ENCODE peak calls at places on chromosomes 11 and 22, in four cellular contexts. P, G, M and W are unnamed samples.

GRCh38 chr11:121482231-121483129 is 29.7 kb upstream of the SORL1-AS1 start:
- DNase-seq in G (no peak), P (no peak), M (no peak), W (no peak)

GRCh38 chr11:10392680-10393079 is 62.4 kb upstream of the AMPD3 start:
- DNase-seq in M (no peak), G (no peak), P (no peak), W (no peak)

GRCh38 chr11:119728226-119728626 is 774 bp downstream of the NECTIN1 start:
- DNase-seq in G (no peak), P (no peak), M (no peak), W (peak)

GRCh38 chr11:81495699-81496292 is 1237.9 kb downstream of the FAM181B start:
- DNase-seq in P (no peak), M (no peak), G (no peak), W (no peak)

GRCh38 chr11:130726234-130726559 is 190.1 kb downstream of the SNX19 start:
- DNase-seq in M (no peak), G (no peak), P (no peak), W (no peak)

GRCh38 chr11:34052608-34053160 is 1.2 kb downstream of the CAPRIN1 start:
- DNase-seq in P (no peak), G (no peak), M (peak), W (peak)

GRCh38 chr22:46661221-46661851 is 41.1 kb downstream of the GRAMD4 start:
- DNase-seq in P (no peak), M (no peak), G (peak), W (no peak)

GRCh38 chr11:73996161-73996747 is 12.6 kb downstream of the UCP3 start:
- DNase-seq in G (peak), P (no peak), M (peak), W (no peak)

GRCh38 chr11:78427615-78428272 is 10.1 kb upstream of the GAB2 start:
- DNase-seq in M (no peak), P (no peak), G (no peak), W (no peak)

GRCh38 chr11:44088871-44089270 is 6.6 kb upstream of the EXT2 start:
- DNase-seq in G (no peak), M (no peak), P (no peak), W (no peak)

GRCh38 chr11:65434057-65434666 is 11.6 kb downstream of the NEAT1 start:
- DNase-seq in G (no peak), M (no peak), P (no peak), W (no peak)

DNA sequence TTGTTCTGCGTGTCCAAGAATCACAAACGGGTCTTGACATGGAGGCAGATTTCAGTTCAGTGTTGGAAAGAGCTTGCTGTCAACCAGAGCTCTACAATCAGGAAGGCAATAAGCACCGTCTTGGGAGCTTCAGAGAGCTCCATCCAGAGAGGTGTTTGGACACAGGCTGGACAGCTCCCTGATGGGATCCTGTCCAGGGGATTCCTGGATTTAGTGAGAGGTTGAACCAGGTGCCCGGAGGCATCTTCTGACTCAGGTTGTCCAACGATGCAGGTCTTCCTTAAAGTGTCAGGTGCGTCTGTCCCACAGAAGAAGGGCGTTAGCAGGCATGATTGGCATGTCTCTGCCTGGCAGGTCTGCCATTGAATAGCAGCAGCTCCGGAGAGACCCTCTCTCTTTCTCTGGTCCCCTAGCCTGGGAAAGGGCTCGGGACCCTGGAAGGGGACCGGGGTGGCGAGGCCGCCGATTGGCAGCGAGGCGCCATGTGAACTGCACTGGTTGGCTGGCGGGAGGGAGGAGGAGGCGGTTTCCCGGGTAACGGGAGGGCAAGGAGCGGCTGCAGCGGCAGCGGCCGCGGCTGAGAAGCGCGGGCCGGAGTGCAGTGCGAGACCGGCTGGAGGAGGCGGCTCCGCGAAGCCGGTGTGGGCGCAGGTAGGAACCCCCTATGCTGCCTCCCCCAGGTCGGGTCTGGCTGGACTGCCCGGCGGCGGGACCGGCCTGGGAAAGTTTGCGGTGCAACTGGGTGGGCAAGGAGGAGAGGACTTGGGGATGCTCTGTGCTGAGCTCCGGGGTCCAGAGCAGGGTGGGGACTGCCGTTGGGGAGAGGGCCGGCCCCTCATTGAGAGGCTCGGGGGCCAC is 104.1 kb upstream of the E2F8 start:
- DNase-seq in G (peak), P (no peak), M (no peak), W (peak)
- H3K4me3 ChIP-seq in G (peak), P (no peak), M (no peak), W (no peak)

GRCh38 chr11:210122-210802 is 2.8 kb downstream of the RIC8A start:
- DNase-seq in M (no peak), G (peak), P (no peak), W (peak)
- H3K4me3 ChIP-seq in M (peak), G (no peak), P (peak), W (no peak)

DNA sequence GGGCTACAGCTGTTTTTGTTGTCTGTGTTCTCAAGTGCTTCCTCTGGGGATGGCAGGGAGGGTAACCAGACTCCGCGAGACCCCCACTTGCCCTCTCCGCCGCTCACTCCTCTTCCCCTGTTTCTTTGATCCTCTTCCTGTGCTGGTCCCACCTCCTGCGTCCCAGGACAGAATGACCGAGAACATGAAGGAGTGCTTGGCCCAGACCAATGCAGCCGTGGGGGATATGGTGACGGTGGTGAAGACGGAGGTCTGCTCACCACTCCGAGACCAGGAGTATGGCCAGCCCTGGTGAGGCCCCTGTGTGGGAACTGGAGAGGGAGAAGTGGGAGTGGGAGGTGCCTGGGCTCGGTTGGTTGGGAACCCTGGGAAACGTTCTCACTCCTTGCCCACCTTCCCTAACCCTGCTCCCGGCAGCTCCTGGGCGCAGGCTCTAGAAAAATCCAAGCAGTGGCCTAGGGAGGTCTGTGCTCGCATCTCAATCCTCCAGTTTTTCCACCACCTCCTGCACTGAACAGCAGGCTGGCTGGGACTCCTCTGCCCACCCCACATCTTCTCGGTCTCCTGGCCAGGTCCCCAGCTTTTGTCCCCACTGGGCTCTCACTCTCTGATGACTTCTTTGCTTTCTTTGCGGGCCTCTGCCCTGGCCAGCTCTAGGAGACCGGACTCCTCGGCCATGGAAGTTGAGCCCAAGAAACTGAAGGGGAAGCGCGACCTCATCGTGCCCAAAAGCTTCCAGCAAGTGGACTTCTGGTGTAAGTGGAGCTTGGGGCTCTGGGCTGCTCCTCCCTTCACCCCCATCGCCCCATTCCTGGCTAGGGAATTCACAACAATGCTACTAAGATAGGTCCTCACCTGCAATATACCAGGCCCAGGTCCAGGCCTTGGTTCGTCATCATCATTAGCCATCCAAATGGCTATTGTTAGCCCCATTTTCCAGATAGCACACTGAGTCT is 35.4 kb downstream of the PRDM11 start:
- DNase-seq in M (no peak), P (no peak), G (no peak), W (no peak)
- H3K4me3 ChIP-seq in M (no peak), P (no peak), G (peak), W (no peak)

DNA sequence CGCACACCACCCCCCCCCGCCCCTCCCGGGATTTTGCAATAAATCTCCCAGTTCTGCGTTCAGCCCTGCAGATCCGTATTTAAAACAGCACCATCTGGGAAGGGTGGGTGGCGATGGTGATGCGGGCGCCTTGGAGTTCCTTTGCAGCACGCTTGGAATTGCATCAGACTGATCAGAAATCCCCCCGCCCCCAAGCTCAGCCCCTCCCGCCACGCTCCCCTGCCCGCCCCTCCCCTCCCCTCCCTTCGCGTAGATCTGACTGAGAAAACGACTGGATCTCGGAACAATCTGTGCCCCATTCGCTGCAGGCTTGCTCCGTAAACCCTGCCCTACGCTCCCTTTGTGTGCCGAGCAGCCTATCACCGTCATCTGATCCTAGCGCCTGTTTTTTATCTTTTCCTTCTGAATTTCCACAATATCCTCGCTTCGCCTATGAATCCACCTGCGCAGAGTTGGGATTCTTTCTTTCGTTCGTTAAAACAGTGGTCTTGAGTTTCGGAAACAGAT is 18.1 kb upstream of the BDNF start:
- DNase-seq in M (no peak), G (no peak), P (no peak), W (no peak)
- H3K4me3 ChIP-seq in M (no peak), G (peak), P (peak), W (no peak)

GRCh38 chr11:57638005-57638760 is 11.5 kb downstream of the YPEL4 start:
- DNase-seq in G (peak), P (no peak), M (no peak), W (peak)
- H3K4me3 ChIP-seq in G (peak), P (peak), M (no peak), W (peak)

GRCh38 chr11:105610796-105611361 is 1.0 kb downstream of the GRIA4 start:
- DNase-seq in M (no peak), P (no peak), G (no peak), W (no peak)
- H3K4me3 ChIP-seq in M (no peak), P (peak), G (peak), W (no peak)

GRCh38 chr11:60756307-60757032 is at the start of gene MS4A15:
- DNase-seq in P (no peak), M (peak), G (no peak), W (peak)
- H3K4me3 ChIP-seq in P (no peak), M (no peak), G (no peak), W (no peak)

DNA sequence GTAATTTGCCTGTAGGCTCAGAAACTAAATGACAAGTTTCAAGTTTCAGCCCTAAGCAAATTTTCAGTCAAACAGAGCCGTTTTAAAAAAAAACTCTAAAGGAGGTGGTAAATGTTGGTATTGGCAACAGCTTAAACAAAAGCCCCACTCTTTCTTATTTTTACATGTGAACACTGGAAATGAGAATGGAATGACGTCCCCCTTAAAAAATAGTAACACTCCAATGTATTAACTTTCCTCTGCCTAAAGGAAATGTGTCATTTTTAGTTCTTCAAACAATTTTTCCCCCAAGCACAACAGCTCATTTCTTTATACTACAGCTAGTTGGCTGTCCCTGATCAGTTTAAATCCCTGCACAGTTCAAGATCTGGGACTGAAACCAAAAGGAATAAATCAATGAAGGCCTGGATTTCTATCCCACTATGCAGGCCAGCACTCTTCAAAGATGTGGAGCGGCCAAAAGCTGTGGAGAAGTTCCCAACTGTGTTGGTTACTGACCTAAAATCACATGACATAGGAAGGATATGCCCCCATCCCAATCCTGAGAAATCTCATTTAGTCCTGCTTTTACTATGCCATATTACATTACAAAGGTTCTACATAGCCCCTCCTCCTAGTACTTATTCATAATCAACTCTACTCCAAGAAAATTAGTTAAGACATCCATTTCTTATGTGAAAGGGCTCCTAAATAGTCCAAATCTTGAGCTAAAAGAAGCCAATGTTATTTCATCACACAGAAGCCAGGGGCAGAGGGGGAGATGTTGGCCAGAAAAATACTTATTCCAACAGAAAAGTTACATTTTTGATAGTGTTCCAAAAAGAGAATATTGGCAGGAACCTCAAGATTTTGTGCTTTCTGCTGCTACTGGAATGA is 95.9 kb downstream of the CADM1 start:
- DNase-seq in P (no peak), M (no peak), G (no peak), W (no peak)
- H3K4me3 ChIP-seq in P (no peak), M (no peak), G (no peak), W (no peak)

GRCh38 chr11:8998017-8998416 is 5.8 kb downstream of the NRIP3 start:
- DNase-seq in G (no peak), P (no peak), M (no peak), W (no peak)
- H3K4me3 ChIP-seq in G (no peak), P (no peak), M (no peak), W (no peak)

DNA sequence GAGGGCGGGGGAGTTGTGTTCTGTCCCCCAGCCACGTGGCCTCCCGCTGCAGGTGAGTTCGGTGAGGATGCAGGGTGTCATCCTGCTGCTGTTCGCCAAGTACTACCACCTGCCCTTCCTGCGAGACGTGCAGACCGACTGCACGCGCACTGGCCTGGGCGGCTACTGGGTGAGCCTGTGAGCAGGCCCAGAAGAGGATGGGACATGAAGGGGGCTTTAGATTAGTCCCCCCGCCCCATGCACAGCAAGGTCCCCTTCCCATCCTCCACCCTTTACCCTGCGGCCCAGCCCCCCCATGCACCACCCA is 4.1 kb downstream of the INPP5J start:
- DNase-seq in M (no peak), G (no peak), P (no peak), W (no peak)
- H3K4me3 ChIP-seq in M (peak), G (no peak), P (no peak), W (no peak)